ENCODE peak calls at places on chromosomes 4 and X, in six cellular contexts. Q is neuronal stem cell, M is astrocyte, N is H1, W is PC-9, V is tibial nerve. X is an unnamed sample.

GRCh38 chr4:64538219-64538618 is 129.0 kb upstream of the TECRL start:
- DNase-seq in M (no peak), N (peak; percentile 62), V (no peak), Q (no peak), W (no peak), X (peak; percentile 20)

GRCh38 chr4:38618510-38618909 is 45.5 kb upstream of the KLF3 start:
- DNase-seq in V (no peak), Q (no peak), W (no peak), N (no peak), M (no peak), X (no peak)

GRCh38 chr4:53208749-53209148 is 157.1 kb downstream of the SCFD2 start:
- DNase-seq in M (no peak), W (no peak), Q (no peak), V (no peak), N (no peak), X (no peak)

GRCh38 chrX:149717803-149718202 is 5.9 kb downstream of the MAGEA11 start:
- DNase-seq in N (no peak), Q (no peak), W (no peak), M (no peak), V (no peak), X (no peak)

GRCh38 chr4:184347251-184348239 is 126.8 kb downstream of the IRF2 start:
- DNase-seq in M (peak; percentile 65), W (peak; percentile 71), V (no peak), N (peak; percentile 57), Q (peak; percentile 62), X (peak; percentile 78)

GRCh38 chr4:94941706-94942105 is 184.0 kb downstream of the BMPR1B start:
- DNase-seq in M (no peak), Q (no peak), N (no peak), V (no peak), W (no peak), X (no peak)

GRCh38 chrX:18871161-18871880 is 112.6 kb downstream of the PHKA2 start:
- DNase-seq in V (no peak), M (peak; percentile 7), W (no peak), Q (no peak), N (no peak), X (no peak)

GRCh38 chr4:17636696-17637351 is 22.4 kb downstream of the MED28 start:
- DNase-seq in Q (peak; percentile 69), N (peak; percentile 91), W (peak; percentile 69), V (peak; percentile 67), M (peak; percentile 34), X (peak; percentile 61)

GRCh38 chrX:119919835-119920585 is 23.5 kb downstream of the NKAP start:
- DNase-seq in W (no peak), N (no peak), M (no peak), Q (no peak), V (no peak), X (no peak)

GRCh38 chr4:188246488-188246887 is 107.2 kb downstream of the TRIML1 start:
- DNase-seq in N (peak; percentile 51), V (no peak), Q (no peak), W (no peak), M (no peak), X (no peak)

GRCh38 chrX:40172169-40172979 is 74.6 kb upstream of the BCOR start:
- DNase-seq in Q (no peak), W (no peak), V (no peak), N (peak; percentile 50), M (peak; percentile 42), X (no peak)

GRCh38 chrX:120794525-120794975 is 81.1 kb downstream of the CT47B1 start:
- DNase-seq in M (peak; percentile 53), W (no peak), N (no peak), Q (no peak), V (no peak), X (no peak)

GRCh38 chr4:174277433-174277832 is 6.0 kb downstream of the FBXO8 start:
- DNase-seq in Q (no peak), W (no peak), N (no peak), V (no peak), M (no peak), X (no peak)

GRCh38 chrX:19670321-19670750 is 155.0 kb upstream of the MAP3K15 start:
- DNase-seq in M (no peak), Q (no peak), V (no peak), W (no peak), N (no peak), X (no peak)

GRCh38 chrX:104482757-104483156 is 83.2 kb upstream of the IL1RAPL2 start:
- DNase-seq in W (no peak), N (no peak), M (no peak), Q (no peak), V (no peak), X (no peak)

GRCh38 chr4:92646826-92647225 is 343.1 kb downstream of the GRID2 start:
- DNase-seq in M (no peak), V (no peak), W (no peak), N (no peak), Q (no peak), X (no peak)

GRCh38 chr4:43766648-43767047 is 682.0 kb downstream of the KCTD8 start:
- DNase-seq in M (no peak), W (no peak), N (no peak), Q (no peak), V (no peak), X (no peak)

GRCh38 chrX:135086197-135086854 is 34.0 kb downstream of the ETDB start:
- DNase-seq in Q (peak; percentile 29), W (peak; percentile 39), V (no peak), N (no peak), M (peak; percentile 34), X (no peak)

GRCh38 chrX:42274151-42274550 is 350.8 kb upstream of the CASK start:
- DNase-seq in M (no peak), W (no peak), Q (no peak), N (no peak), V (no peak), X (no peak)

GRCh38 chrX:47815901-47816845 is 20.5 kb upstream of the ZNF81 start:
- DNase-seq in Q (no peak), N (no peak), V (no peak), W (no peak), M (no peak), X (no peak)

GRCh38 chr4:71255966-71256365 is 82.9 kb upstream of the SLC4A4 start:
- DNase-seq in W (no peak), V (no peak), N (no peak), M (no peak), Q (no peak), X (no peak)

GRCh38 chrX:15956684-15957083 is 102.1 kb upstream of the AP1S2 start:
- DNase-seq in W (no peak), Q (peak; percentile 48), V (no peak), N (no peak), M (peak; percentile 39), X (no peak)

GRCh38 chr4:129233691-129234090 is 137.7 kb downstream of the C4orf33 start:
- DNase-seq in V (no peak), N (no peak), W (no peak), M (no peak), Q (no peak), X (no peak)

DNA sequence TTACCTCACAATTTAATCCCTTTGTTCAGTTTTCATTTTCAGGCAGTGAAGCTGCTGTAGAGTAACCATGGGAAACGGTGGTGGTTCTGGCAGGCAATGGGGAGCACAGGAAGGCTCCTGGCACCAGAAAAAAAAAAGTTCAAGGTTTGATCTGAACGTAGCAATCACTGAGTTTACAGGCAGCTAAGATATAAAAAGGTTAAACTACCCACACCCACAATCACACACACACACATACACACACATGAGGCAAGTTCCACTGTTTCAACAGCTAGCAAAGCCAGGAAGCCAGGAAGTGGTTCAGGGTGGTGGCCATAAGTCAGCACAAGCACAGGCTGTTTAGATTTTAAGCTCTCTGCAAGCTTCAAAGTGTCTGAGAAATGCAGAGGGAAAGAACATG is at the start of gene SULT1B1:
- DNase-seq in V (no peak), M (peak; percentile 55), W (no peak), N (no peak), Q (no peak), X (no peak)
- H3K4me1 ChIP-seq in V (no peaks in the 10 kb centered on the region), M (peaks cover 4% of the 10 kb centered on the region), W (no peaks in the 10 kb centered on the region), N (no peaks in the 10 kb centered on the region), Q (no peaks in the 10 kb centered on the region), X (no peaks in the 10 kb centered on the region)

DNA sequence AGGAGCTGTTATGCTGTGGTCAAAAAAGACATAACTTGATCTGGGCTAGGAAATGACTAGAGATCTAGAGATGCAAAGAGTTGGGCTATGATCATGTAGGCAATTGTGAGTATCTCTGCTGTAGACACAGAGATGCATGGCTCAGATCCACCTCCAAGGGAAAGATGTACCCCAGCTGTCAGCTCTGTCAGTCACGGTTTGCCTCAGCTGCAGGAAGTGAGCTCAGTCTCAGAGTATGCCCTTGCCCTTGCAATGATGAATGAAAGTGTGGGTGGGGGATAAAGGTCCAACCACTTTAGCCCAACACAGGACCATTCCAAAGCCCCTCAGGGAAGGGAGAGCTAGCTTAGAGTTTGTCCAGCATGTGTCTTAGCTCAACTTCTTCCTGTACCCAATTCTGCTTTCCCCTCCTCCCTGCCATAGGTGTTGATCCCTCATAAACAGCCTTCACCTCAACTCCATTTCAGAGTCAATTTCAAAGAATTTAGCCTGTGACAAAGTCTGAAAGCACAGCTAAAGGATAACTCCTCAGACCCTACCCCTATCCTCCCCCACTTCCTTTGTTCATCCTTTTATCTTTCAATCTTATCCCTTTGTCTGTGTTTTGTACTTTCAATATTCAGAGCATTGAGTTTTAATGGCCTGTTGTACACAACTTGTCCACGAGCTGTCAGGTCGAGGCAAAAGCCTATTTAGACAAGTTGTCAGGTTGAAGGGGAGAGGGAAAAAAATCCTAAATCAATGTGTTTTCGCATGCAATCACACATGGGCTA is 90.6 kb downstream of the MID1IP1 start:
- DNase-seq in Q (no peak), V (no peak), N (no peak), M (peak; percentile 28), W (no peak), X (no peak)
- H3K27ac ChIP-seq in Q (no peak overlapping the region), V (no peak overlapping the region), N (no peak overlapping the region), M (no peak overlapping the region), W (no peak overlapping the region), X (no peak overlapping the region)

DNA sequence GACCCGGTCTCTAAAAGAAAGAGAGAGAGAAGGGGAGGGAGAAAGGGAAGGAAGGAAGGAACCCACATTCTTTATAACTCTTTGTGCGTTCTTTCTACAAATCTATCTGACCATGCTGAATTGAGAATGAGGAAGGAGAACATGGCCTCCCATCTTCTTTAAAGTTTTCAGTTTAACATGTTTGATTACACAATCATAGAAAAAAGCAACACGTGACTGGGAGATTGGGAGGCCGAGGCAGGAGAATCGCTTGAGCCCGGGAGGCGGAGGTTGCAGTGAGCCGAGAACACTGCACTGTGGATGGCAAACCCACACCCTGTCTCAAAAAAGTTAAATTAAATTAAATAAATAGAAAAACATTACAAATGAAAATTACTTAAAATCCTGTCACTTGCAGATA is 254.5 kb downstream of the RAPGEF2 start:
- DNase-seq in Q (no peak), V (no peak), N (no peak), M (no peak), W (no peak), X (no peak)
- H3K36me3 ChIP-seq in Q (peaks cover 17% of the 10 kb centered on the region), V (peaks cover 90% of the 10 kb centered on the region), N (no peaks in the 10 kb centered on the region), M (peaks cover 23% of the 10 kb centered on the region), W (no peaks in the 10 kb centered on the region), X (peaks cover 3% of the 10 kb centered on the region)

GRCh38 chr4:6345096-6345830 is 75.6 kb downstream of the WFS1 start:
- DNase-seq in W (no peak), N (no peak), M (no peak), V (no peak), Q (no peak), X (no peak)

GRCh38 chr4:6347511-6348045 is 77.9 kb downstream of the WFS1 start:
- DNase-seq in W (no peak), V (no peak), M (no peak), Q (no peak), N (no peak), X (no peak)

GRCh38 chr4:6345866-6346265 is 76.2 kb downstream of the WFS1 start:
- DNase-seq in M (no peak), V (no peak), Q (no peak), N (no peak), W (no peak), X (no peak)

GRCh38 chr4:6348408-6348807 is 78.8 kb downstream of the WFS1 start:
- DNase-seq in N (no peak), Q (no peak), W (no peak), M (no peak), V (no peak), X (no peak)

GRCh38 chr4:6346373-6347110 is 76.9 kb downstream of the WFS1 start:
- DNase-seq in Q (no peak), N (no peak), V (no peak), W (no peak), M (no peak), X (no peak)
- H3K4me1 ChIP-seq in Q (no peaks in the 10 kb centered on the region), N (peaks cover 2% of the 10 kb centered on the region), V (no peaks in the 10 kb centered on the region), W (peaks cover 18% of the 10 kb centered on the region), M (peaks cover 7% of the 10 kb centered on the region), X (no peaks in the 10 kb centered on the region)